ENCODE peak calls at places on chromosomes 7 and 10, in four cellular contexts. X is IMR-90, P is mesenchymal stem cell, M is mesendoderm. L is an unnamed sample.

GRCh38 chr10:3295501-3296005 is 123.0 kb upstream of the PITRM1 start:
- DNase-seq in X (no peak), P (no peak), M (peak; percentile 59), L (no peak)

GRCh38 chr7:66682350-66683093 is 53.8 kb downstream of the KCTD7 start:
- DNase-seq in X (peak; percentile 64), P (peak; percentile 64), M (peak; percentile 52), L (no peak)

GRCh38 chr10:83869898-83870297 is 269.4 kb upstream of the GHITM start:
- DNase-seq in X (no peak), P (no peak), M (no peak), L (no peak)

GRCh38 chr7:68058014-68058413 is 1061.4 kb downstream of the TYW1 start:
- DNase-seq in X (no peak), P (no peak), M (no peak), L (peak; percentile 25)

GRCh38 chr10:127151981-127152699 is 44.3 kb downstream of the INSYN2A start:
- DNase-seq in X (peak; percentile 72), P (peak; percentile 59), M (peak; percentile 48), L (no peak)

GRCh38 chr7:2920956-2921708 is 77.0 kb upstream of the GNA12 start:
- DNase-seq in X (no peak), P (no peak), M (no peak), L (no peak)

GRCh38 chr7:157273208-157274202 is 63.3 kb upstream of the DNAJB6 start:
- DNase-seq in X (peak; percentile 74), P (peak; percentile 71), M (peak; percentile 81), L (peak; percentile 89)

GRCh38 chr10:69803809-69804208 is 2.1 kb downstream of the COL13A1 start:
- DNase-seq in X (no peak), P (no peak), M (no peak), L (no peak)

GRCh38 chr7:139570626-139571025 is 47.1 kb downstream of the CLEC2L start:
- DNase-seq in X (no peak), P (no peak), M (no peak), L (no peak)

GRCh38 chr7:31027161-31027965 is 24.7 kb upstream of the ADCYAP1R1 start:
- DNase-seq in X (no peak), P (peak; percentile 53), M (peak; percentile 67), L (peak; percentile 74)

GRCh38 chr7:37999673-38000072 is 79.2 kb downstream of the EPDR1 start:
- DNase-seq in X (no peak), P (no peak), M (no peak), L (no peak)

GRCh38 chr10:111137587-111137986 is 60.8 kb downstream of the ADRA2A start:
- DNase-seq in X (no peak), P (no peak), M (no peak), L (peak; percentile 12)

GRCh38 chr7:134792968-134793367 is 13.5 kb downstream of the CALD1 start:
- DNase-seq in X (peak; percentile 63), P (peak; percentile 70), M (no peak), L (no peak)

GRCh38 chr7:111587715-111588433 is 25.6 kb upstream of the IMMP2L start:
- DNase-seq in X (no peak), P (no peak), M (no peak), L (no peak)

GRCh38 chr7:157016352-157017041 is 6.0 kb upstream of the MNX1 start:
- DNase-seq in X (no peak), P (no peak), M (peak; percentile 54), L (peak; percentile 62)

GRCh38 chr10:66844176-66844947 is 81.5 kb upstream of the LRRTM3 start:
- DNase-seq in X (no peak), P (no peak), M (no peak), L (no peak)

GRCh38 chr10:75104842-75105241 is 6.6 kb upstream of the SAMD8 start:
- DNase-seq in X (no peak), P (no peak), M (no peak), L (no peak)

GRCh38 chr7:20661884-20662283 is 46.4 kb downstream of the ABCB5 start:
- DNase-seq in X (no peak), P (no peak), M (no peak), L (no peak)

GRCh38 chr7:105766421-105767191 is 109.8 kb downstream of the ATXN7L1 start:
- DNase-seq in X (peak; percentile 66), P (no peak), M (no peak), L (no peak)

GRCh38 chr7:2376351-2377154 is 21.9 kb downstream of the EIF3B start:
- DNase-seq in X (no peak), P (no peak), M (no peak), L (no peak)

GRCh38 chr10:68861253-68861652 is 33.9 kb downstream of the STOX1 start:
- DNase-seq in X (no peak), P (no peak), M (peak; percentile 58), L (no peak)

GRCh38 chr7:30912454-30912985 is 867 bp downstream of the AQP1 start:
- DNase-seq in X (no peak), P (no peak), M (no peak), L (no peak)

GRCh38 chr10:13839430-13839986 is 252.7 kb downstream of the PRPF18 start:
- DNase-seq in X (peak; percentile 93), P (peak; percentile 95), M (peak; percentile 87), L (no peak)

GRCh38 chr7:40331915-40332314 is 197.1 kb downstream of the SUGCT start:
- DNase-seq in X (peak; percentile 4), P (no peak), M (no peak), L (no peak)

GRCh38 chr7:74026406-74027123 is 1.4 kb upstream of the ELN start:
- DNase-seq in X (peak; percentile 46), P (peak; percentile 60), M (peak; percentile 76), L (peak; percentile 88)

DNA sequence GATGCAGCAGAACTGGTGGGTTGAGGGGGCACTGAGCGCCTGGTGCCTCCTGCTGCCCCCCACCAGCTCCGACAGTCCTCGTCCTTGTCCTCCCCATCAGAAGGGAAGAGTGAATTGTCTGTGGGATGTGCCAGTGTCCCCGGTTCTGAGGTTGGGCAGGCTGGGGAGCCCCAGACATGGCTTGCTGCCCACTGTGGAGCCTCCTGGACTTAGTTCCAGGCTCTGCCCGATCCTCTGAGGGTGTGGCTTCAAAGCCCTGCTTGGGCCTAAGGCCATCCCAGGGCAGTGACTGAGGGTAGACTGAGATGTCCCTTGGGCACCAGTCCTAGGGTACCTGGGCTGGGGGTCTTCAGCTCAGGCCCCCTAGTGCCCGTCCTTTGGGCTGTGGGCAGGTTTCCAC is 168.8 kb downstream of the RNF216 start:
- DNase-seq in X (no peak), P (no peak), M (no peak), L (no peak)
- H3K18ac ChIP-seq in X (no peak overlapping the region), P (no peak overlapping the region), M (no peak overlapping the region), L (no peak overlapping the region)

GRCh38 chr10:50470345-50470744 is 153.4 kb downstream of the SGMS1 start:
- DNase-seq in X (no peak), P (no peak), M (peak; percentile 62), L (no peak)
- H3K18ac ChIP-seq in X (no peak overlapping the region), P (no peak overlapping the region), M (peak overlapping the region; percentile 60), L (peak overlapping the region; percentile 55)

DNA sequence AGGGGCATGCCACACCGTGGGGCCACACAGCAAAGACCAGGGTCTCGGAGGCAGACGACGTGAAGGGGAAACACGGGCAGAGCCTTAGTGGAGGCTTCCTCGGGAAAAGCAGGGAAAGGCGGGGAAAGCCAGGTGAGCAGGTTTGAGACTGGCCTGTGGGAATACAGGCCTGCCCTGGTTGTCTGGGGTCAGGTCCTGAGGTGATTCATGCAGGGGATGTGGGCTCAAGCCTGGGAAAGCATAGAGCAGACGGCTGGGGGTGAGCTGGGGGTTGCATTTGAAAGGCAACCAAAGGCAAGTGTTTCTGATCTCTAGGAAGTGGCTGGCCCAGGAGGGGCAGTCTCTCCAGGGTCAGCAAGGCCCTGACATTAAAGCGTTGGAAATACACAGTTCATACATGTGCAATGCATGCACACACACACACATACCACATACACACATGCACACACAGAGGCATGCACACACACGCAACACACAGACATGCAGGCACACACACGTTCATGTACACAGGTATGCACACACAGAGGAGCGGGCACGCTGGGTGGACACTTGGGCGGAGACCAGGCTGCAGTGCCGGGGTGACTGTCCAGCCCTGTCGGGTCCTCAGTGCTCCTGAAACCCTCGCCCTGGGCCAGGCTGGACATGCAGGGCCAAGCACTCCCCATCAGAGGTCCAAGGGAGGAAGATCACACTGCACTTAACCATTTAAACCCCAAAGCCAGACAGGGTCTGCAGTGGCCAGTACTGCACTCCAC is 51.8 kb downstream of the DPYSL4 start:
- DNase-seq in X (no peak), P (no peak), M (no peak), L (no peak)
- H3K18ac ChIP-seq in X (no peak overlapping the region), P (no peak overlapping the region), M (no peak overlapping the region), L (no peak overlapping the region)

GRCh38 chr7:151866761-151867650 is 9.9 kb downstream of the PRKAG2 start:
- DNase-seq in X (no peak), P (no peak), M (no peak), L (no peak)
- H3K18ac ChIP-seq in X (no peak overlapping the region), P (no peak overlapping the region), M (no peak overlapping the region), L (no peak overlapping the region)

DNA sequence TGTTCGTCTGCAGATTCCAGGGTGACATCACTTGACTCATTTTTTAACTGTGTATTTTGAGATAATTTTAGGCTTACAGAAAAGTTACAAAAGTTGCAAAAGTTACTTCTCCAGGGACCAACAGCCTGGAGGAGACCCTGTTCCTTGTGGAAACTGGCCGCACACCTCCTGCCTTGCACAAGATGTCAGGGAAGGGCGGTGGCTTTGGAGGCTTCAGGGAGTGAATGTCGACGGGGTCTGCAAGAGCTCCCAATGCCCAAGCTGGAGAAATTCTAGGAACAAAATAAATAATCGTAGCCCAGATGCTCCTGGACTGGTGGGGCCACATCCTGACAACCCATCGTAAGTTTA is 62.2 kb upstream of the FAM20C start:
- DNase-seq in X (no peak), P (no peak), M (no peak), L (no peak)
- H3K18ac ChIP-seq in X (no peak overlapping the region), P (no peak overlapping the region), M (no peak overlapping the region), L (no peak overlapping the region)

GRCh38 chr7:45917658-45918057 is 3.4 kb downstream of the IGFBP3 start:
- DNase-seq in X (peak; percentile 64), P (peak; percentile 72), M (peak; percentile 63), L (peak; percentile 75)

GRCh38 chr7:45919231-45919825 is 1.7 kb downstream of the IGFBP3 start:
- DNase-seq in X (no peak), P (peak; percentile 8), M (no peak), L (no peak)

GRCh38 chr7:45919947-45920542 is 1.0 kb downstream of the IGFBP3 start:
- DNase-seq in X (no peak), P (peak; percentile 19), M (no peak), L (no peak)

GRCh38 chr7:45917064-45917463 is 4.0 kb downstream of the IGFBP3 start:
- DNase-seq in X (no peak), P (no peak), M (no peak), L (no peak)

GRCh38 chr7:45918556-45918955 is 2.5 kb downstream of the IGFBP3 start:
- DNase-seq in X (no peak), P (peak; percentile 7), M (no peak), L (no peak)
- H3K18ac ChIP-seq in X (no peak overlapping the region), P (no peak overlapping the region), M (no peak overlapping the region), L (no peak overlapping the region)

GRCh38 chr10:118958559-118958958 is 71.0 kb upstream of the NANOS1 start:
- DNase-seq in X (no peak), P (no peak), M (no peak), L (no peak)

GRCh38 chr10:118957966-118958365 is 71.5 kb upstream of the NANOS1 start:
- DNase-seq in X (no peak), P (no peak), M (no peak), L (peak; percentile 19)

GRCh38 chr10:118955531-118956252 is 73.8 kb upstream of the NANOS1 start:
- DNase-seq in X (no peak), P (no peak), M (no peak), L (peak; percentile 20)

GRCh38 chr10:118957141-118957825 is 72.2 kb upstream of the NANOS1 start:
- DNase-seq in X (no peak), P (no peak), M (no peak), L (peak; percentile 20)

GRCh38 chr10:118956253-118957140 is 73.0 kb upstream of the NANOS1 start:
- DNase-seq in X (no peak), P (no peak), M (no peak), L (peak; percentile 15)
- H3K18ac ChIP-seq in X (no peak overlapping the region), P (no peak overlapping the region), M (no peak overlapping the region), L (no peak overlapping the region)

L was measured in H9.